ENCODE peak calls at places on chromosomes 7 and 10, in ten cellular contexts. One of them, this sample, is unnamed.

GRCh38 chr10:7409045-7409731 is 1.6 kb downstream of the SFMBT2 start:
- DNase-seq in heart left ventricle: no peak
- DNase-seq in GM06990: peak
- DNase-seq in prostate gland: peak
- DNase-seq in CD8-positive, alpha-beta memory T cell: peak
- DNase-seq in brain microvascular endothelial cell: no peak
- DNase-seq in OCI-LY7: peak
- DNase-seq in IMR-90: no peak
- DNase-seq in GM12865: peak
- DNase-seq in GM23248: peak
- DNase-seq in this sample: no peak

GRCh38 chr7:139456511-139456910 is 27.0 kb downstream of the KLRG2 start:
- DNase-seq in heart left ventricle: no peak
- DNase-seq in GM06990: no peak
- DNase-seq in prostate gland: no peak
- DNase-seq in CD8-positive, alpha-beta memory T cell: no peak
- DNase-seq in brain microvascular endothelial cell: no peak
- DNase-seq in OCI-LY7: no peak
- DNase-seq in IMR-90: no peak
- DNase-seq in GM12865: no peak
- DNase-seq in GM23248: no peak
- DNase-seq in this sample: no peak

GRCh38 chr10:77268721-77269120 is 368.9 kb downstream of the KCNMA1 start:
- DNase-seq in heart left ventricle: no peak
- DNase-seq in GM06990: no peak
- DNase-seq in prostate gland: no peak
- DNase-seq in CD8-positive, alpha-beta memory T cell: no peak
- DNase-seq in brain microvascular endothelial cell: no peak
- DNase-seq in OCI-LY7: no peak
- DNase-seq in IMR-90: no peak
- DNase-seq in GM12865: no peak
- DNase-seq in GM23248: no peak
- DNase-seq in this sample: no peak

GRCh38 chr10:113732966-113733365 is 18.5 kb upstream of the PLEKHS1 start:
- DNase-seq in heart left ventricle: no peak
- DNase-seq in GM06990: no peak
- DNase-seq in prostate gland: no peak
- DNase-seq in CD8-positive, alpha-beta memory T cell: no peak
- DNase-seq in brain microvascular endothelial cell: no peak
- DNase-seq in OCI-LY7: no peak
- DNase-seq in IMR-90: no peak
- DNase-seq in GM12865: no peak
- DNase-seq in GM23248: no peak
- DNase-seq in this sample: no peak

GRCh38 chr7:5424689-5425506 is 1.3 kb upstream of the TNRC18 start:
- DNase-seq in heart left ventricle: peak
- DNase-seq in GM06990: no peak
- DNase-seq in prostate gland: peak
- DNase-seq in CD8-positive, alpha-beta memory T cell: no peak
- DNase-seq in brain microvascular endothelial cell: no peak
- DNase-seq in OCI-LY7: no peak
- DNase-seq in IMR-90: peak
- DNase-seq in GM12865: no peak
- DNase-seq in GM23248: peak
- DNase-seq in this sample: peak

GRCh38 chr7:95398155-95398940 is 2.2 kb upstream of the PON3 start:
- DNase-seq in heart left ventricle: no peak
- DNase-seq in GM06990: no peak
- DNase-seq in prostate gland: no peak
- DNase-seq in CD8-positive, alpha-beta memory T cell: no peak
- DNase-seq in brain microvascular endothelial cell: no peak
- DNase-seq in OCI-LY7: no peak
- DNase-seq in IMR-90: no peak
- DNase-seq in GM12865: no peak
- DNase-seq in GM23248: no peak
- DNase-seq in this sample: no peak

GRCh38 chr10:48237225-48237855 is 37.2 kb downstream of the FRMPD2 start:
- DNase-seq in heart left ventricle: no peak
- DNase-seq in GM06990: no peak
- DNase-seq in prostate gland: no peak
- DNase-seq in CD8-positive, alpha-beta memory T cell: no peak
- DNase-seq in brain microvascular endothelial cell: no peak
- DNase-seq in OCI-LY7: no peak
- DNase-seq in IMR-90: no peak
- DNase-seq in GM12865: no peak
- DNase-seq in GM23248: no peak
- DNase-seq in this sample: no peak

GRCh38 chr10:5776881-5777197 is 36.4 kb downstream of the GDI2 start:
- DNase-seq in heart left ventricle: no peak
- DNase-seq in GM06990: no peak
- DNase-seq in prostate gland: no peak
- DNase-seq in CD8-positive, alpha-beta memory T cell: no peak
- DNase-seq in brain microvascular endothelial cell: no peak
- DNase-seq in OCI-LY7: no peak
- DNase-seq in IMR-90: peak
- DNase-seq in GM12865: no peak
- DNase-seq in GM23248: peak
- DNase-seq in this sample: peak

GRCh38 chr10:27792191-27792590 is 46.6 kb upstream of the MKX start:
- DNase-seq in heart left ventricle: no peak
- DNase-seq in GM06990: no peak
- DNase-seq in prostate gland: no peak
- DNase-seq in CD8-positive, alpha-beta memory T cell: no peak
- DNase-seq in brain microvascular endothelial cell: peak
- DNase-seq in OCI-LY7: no peak
- DNase-seq in IMR-90: peak
- DNase-seq in GM12865: no peak
- DNase-seq in GM23248: peak
- DNase-seq in this sample: peak
- H3K4me3 ChIP-seq in heart left ventricle: no peak
- H3K4me3 ChIP-seq in GM06990: no peak
- H3K4me3 ChIP-seq in prostate gland: no peak
- H3K4me3 ChIP-seq in CD8-positive, alpha-beta memory T cell: no peak
- H3K4me3 ChIP-seq in brain microvascular endothelial cell: no peak
- H3K4me3 ChIP-seq in OCI-LY7: no peak
- H3K4me3 ChIP-seq in IMR-90: no peak
- H3K4me3 ChIP-seq in GM12865: no peak
- H3K4me3 ChIP-seq in GM23248: no peak
- H3K4me3 ChIP-seq in this sample: no peak

GRCh38 chr7:115009139-115009538 is 87.2 kb downstream of the MDFIC start:
- DNase-seq in heart left ventricle: no peak
- DNase-seq in GM06990: peak
- DNase-seq in prostate gland: no peak
- DNase-seq in CD8-positive, alpha-beta memory T cell: no peak
- DNase-seq in brain microvascular endothelial cell: no peak
- DNase-seq in OCI-LY7: no peak
- DNase-seq in IMR-90: peak
- DNase-seq in GM12865: peak
- DNase-seq in GM23248: peak
- DNase-seq in this sample: peak
- H3K4me3 ChIP-seq in heart left ventricle: no peak
- H3K4me3 ChIP-seq in GM06990: no peak
- H3K4me3 ChIP-seq in prostate gland: no peak
- H3K4me3 ChIP-seq in CD8-positive, alpha-beta memory T cell: peak
- H3K4me3 ChIP-seq in brain microvascular endothelial cell: no peak
- H3K4me3 ChIP-seq in OCI-LY7: no peak
- H3K4me3 ChIP-seq in IMR-90: no peak
- H3K4me3 ChIP-seq in GM12865: no peak
- H3K4me3 ChIP-seq in GM23248: no peak
- H3K4me3 ChIP-seq in this sample: peak

GRCh38 chr7:27147211-27148030 is at the start of gene HOXA6:
- DNase-seq in heart left ventricle: no peak
- DNase-seq in GM06990: no peak
- DNase-seq in prostate gland: peak
- DNase-seq in CD8-positive, alpha-beta memory T cell: no peak
- DNase-seq in brain microvascular endothelial cell: no peak
- DNase-seq in OCI-LY7: no peak
- DNase-seq in IMR-90: peak
- DNase-seq in GM12865: no peak
- DNase-seq in GM23248: peak
- DNase-seq in this sample: no peak
- H3K4me3 ChIP-seq in heart left ventricle: peak
- H3K4me3 ChIP-seq in GM06990: no peak
- H3K4me3 ChIP-seq in prostate gland: peak
- H3K4me3 ChIP-seq in CD8-positive, alpha-beta memory T cell: no peak
- H3K4me3 ChIP-seq in brain microvascular endothelial cell: no peak
- H3K4me3 ChIP-seq in OCI-LY7: peak
- H3K4me3 ChIP-seq in IMR-90: peak
- H3K4me3 ChIP-seq in GM12865: no peak
- H3K4me3 ChIP-seq in GM23248: peak
- H3K4me3 ChIP-seq in this sample: peak

GRCh38 chr7:122256036-122256805 is 48.3 kb downstream of the FEZF1 start:
- DNase-seq in heart left ventricle: no peak
- DNase-seq in GM06990: no peak
- DNase-seq in prostate gland: no peak
- DNase-seq in CD8-positive, alpha-beta memory T cell: no peak
- DNase-seq in brain microvascular endothelial cell: no peak
- DNase-seq in OCI-LY7: no peak
- DNase-seq in IMR-90: no peak
- DNase-seq in GM12865: no peak
- DNase-seq in GM23248: no peak
- DNase-seq in this sample: no peak
- H3K4me3 ChIP-seq in heart left ventricle: no peak
- H3K4me3 ChIP-seq in GM06990: no peak
- H3K4me3 ChIP-seq in prostate gland: no peak
- H3K4me3 ChIP-seq in CD8-positive, alpha-beta memory T cell: no peak
- H3K4me3 ChIP-seq in brain microvascular endothelial cell: no peak
- H3K4me3 ChIP-seq in OCI-LY7: no peak
- H3K4me3 ChIP-seq in IMR-90: no peak
- H3K4me3 ChIP-seq in GM12865: no peak
- H3K4me3 ChIP-seq in GM23248: no peak
- H3K4me3 ChIP-seq in this sample: no peak

This sample was measured in adipocyte.